ENCODE peak calls at places on chromosomes 1 and 21, in five cellular contexts. Z is WTC11, F is SK-N-SH, L is A549, X is NB4. T is an unnamed sample.

GRCh38 chr21:17463441-17463840 is 49.4 kb upstream of the CXADR start:
- DNase-seq in L (peak; percentile 30), Z (no peak), F (no peak), X (no peak), T (no peak)

GRCh38 chr1:58649555-58649954 is 50.3 kb downstream of the MYSM1 start:
- DNase-seq in L (no peak), X (no peak), Z (no peak), F (no peak), T (no peak)

GRCh38 chr1:20735581-20736111 is 3.1 kb upstream of the SH2D5 start:
- DNase-seq in L (no peak), Z (no peak), X (no peak), F (no peak), T (no peak)

GRCh38 chr21:43269461-43269860 is 100.7 kb downstream of the CRYAA start:
- DNase-seq in X (peak; percentile 36), F (no peak), L (no peak), Z (peak; percentile 58), T (no peak)

GRCh38 chr1:113809651-113810602 is 2.3 kb downstream of the RSBN1 start:
- DNase-seq in F (no peak), X (peak; percentile 8), L (peak; percentile 24), Z (no peak), T (no peak)

GRCh38 chr1:36458910-36459309 is 5.3 kb downstream of the MRPS15 start:
- DNase-seq in F (no peak), L (no peak), Z (no peak), X (peak; percentile 65), T (no peak)

GRCh38 chr1:61953076-61953789 is 211.0 kb downstream of the PATJ start:
- DNase-seq in L (no peak), Z (no peak), F (no peak), X (no peak), T (no peak)

GRCh38 chr1:205286335-205286950 is 35.1 kb downstream of the NUAK2 start:
- DNase-seq in F (no peak), X (peak; percentile 95), L (no peak), Z (no peak), T (no peak)

GRCh38 chr1:213647864-213648650 is 339.7 kb upstream of the PROX1 start:
- DNase-seq in L (no peak), F (no peak), Z (no peak), X (no peak), T (no peak)

GRCh38 chr1:183318433-183318832 is 99.7 kb downstream of the NMNAT2 start:
- DNase-seq in X (peak; percentile 74), F (no peak), Z (peak; percentile 45), L (peak; percentile 77), T (no peak)

DNA sequence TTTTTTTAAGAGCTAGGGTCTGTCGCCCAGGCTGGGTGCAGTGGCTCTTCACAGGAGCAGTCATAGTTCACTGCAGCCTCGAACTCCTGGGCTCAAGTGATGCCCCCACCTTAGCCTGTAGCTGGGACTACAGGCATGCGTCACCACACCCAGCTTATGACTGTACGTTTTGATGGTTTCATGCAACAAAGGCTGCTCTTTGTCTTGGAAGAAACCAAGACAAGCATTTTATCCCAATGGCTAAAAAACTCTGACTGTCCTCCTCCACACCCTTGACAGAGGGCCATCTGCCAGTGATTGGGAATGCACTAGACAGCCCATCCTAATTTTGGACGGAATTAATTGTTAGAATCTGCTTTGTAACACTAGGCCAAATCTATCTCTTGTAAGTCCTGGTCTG is 105.0 kb upstream of the SLC25A33 start:
- DNase-seq in F (no peak), X (no peak), L (no peak), Z (no peak), T (no peak)
- TF ChIP-seq MAX in F (no peak), X (no peak), L (no peak), Z (no peak), T (no peak)

GRCh38 chr1:169699769-169700168 is 11.7 kb downstream of the SELL start:
- DNase-seq in X (no peak), Z (no peak), F (no peak), L (no peak), T (no peak)
- TF ChIP-seq MAX in X (no peak), Z (no peak), F (no peak), L (no peak), T (no peak)

DNA sequence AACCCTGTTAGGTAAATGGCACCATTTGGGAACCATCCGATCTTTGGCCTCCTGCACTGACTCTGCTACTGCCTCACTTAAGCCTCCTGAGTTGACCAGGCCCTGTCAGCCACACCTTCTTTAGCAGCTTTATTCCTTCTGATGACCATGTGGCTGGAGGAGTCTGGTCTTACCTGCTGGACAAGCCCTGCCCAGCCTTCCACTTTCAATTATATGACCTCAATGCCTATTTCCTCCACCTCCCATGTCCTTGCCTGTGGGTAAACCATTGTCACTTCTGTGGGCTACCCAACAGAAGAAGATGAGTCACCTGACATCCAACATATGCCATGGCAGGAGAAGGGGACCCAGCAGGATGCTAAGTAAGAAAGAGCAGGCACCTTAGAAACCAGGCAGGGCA is 393.8 kb downstream of the NTNG1 start:
- DNase-seq in L (no peak), X (no peak), F (no peak), Z (no peak), T (no peak)
- TF ChIP-seq MAX in L (no peak), X (no peak), F (no peak), Z (no peak), T (no peak)

GRCh38 chr1:228487336-228488106 is at the start of gene RNF187:
- DNase-seq in F (peak; percentile 97), Z (no peak), X (peak; percentile 67), L (no peak), T (no peak)
- TF ChIP-seq MAX in F (no peak), Z (no peak), X (no peak), L (no peak), T (no peak)

GRCh38 chr1:201505505-201505893 is 1.4 kb downstream of the CSRP1 start:
- DNase-seq in L (peak; percentile 60), F (no peak), X (no peak), Z (no peak), T (no peak)
- TF ChIP-seq MAX in L (no peak), F (no peak), X (no peak), Z (no peak), T (no peak)

GRCh38 chr1:2174348-2175054 is 20.1 kb downstream of the FAAP20 start:
- DNase-seq in F (peak; percentile 94), Z (peak; percentile 84), X (peak; percentile 67), L (peak; percentile 54), T (peak; percentile 28)
- TF ChIP-seq MAX in F (no peak), Z (peak; percentile 43), X (peak; percentile 76), L (no peak), T (no peak)

GRCh38 chr1:179047637-179048002 is 21.9 kb downstream of the FAM20B start:
- DNase-seq in Z (no peak), L (no peak), X (no peak), F (peak; percentile 49), T (no peak)

GRCh38 chr1:179055930-179056329 is 25.9 kb upstream of the TOR3A start:
- DNase-seq in Z (no peak), L (no peak), X (no peak), F (no peak), T (no peak)

GRCh38 chr1:179048339-179049124 is 22.8 kb downstream of the FAM20B start:
- DNase-seq in F (no peak), L (no peak), X (no peak), Z (no peak), T (no peak)

GRCh38 chr1:179053486-179053885 is 27.8 kb downstream of the FAM20B start:
- DNase-seq in Z (no peak), L (no peak), X (no peak), F (no peak), T (no peak)

DNA sequence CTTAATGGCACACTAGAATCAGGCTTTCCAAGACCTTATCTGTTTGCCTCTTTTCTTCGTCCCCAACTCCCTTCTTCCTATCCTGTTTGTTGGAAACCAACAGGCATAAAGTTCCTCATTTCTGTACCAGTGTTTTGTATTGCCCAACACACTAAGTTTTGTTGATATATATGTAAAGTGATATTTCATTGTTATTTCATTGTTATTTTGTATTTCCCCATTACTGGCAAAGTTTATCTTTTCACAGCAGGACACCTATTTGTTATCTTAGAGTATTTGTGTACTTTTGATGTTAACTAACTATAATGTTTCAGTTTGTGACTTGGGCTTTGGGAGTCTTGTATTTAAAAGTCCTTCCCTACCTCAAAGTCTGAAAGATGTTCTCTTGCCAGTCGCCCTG is 27.1 kb downstream of the FAM20B start:
- DNase-seq in X (peak; percentile 19), F (no peak), L (no peak), Z (no peak), T (no peak)
- TF ChIP-seq MAX in X (no peak), F (no peak), L (no peak), Z (no peak), T (no peak)

DNA sequence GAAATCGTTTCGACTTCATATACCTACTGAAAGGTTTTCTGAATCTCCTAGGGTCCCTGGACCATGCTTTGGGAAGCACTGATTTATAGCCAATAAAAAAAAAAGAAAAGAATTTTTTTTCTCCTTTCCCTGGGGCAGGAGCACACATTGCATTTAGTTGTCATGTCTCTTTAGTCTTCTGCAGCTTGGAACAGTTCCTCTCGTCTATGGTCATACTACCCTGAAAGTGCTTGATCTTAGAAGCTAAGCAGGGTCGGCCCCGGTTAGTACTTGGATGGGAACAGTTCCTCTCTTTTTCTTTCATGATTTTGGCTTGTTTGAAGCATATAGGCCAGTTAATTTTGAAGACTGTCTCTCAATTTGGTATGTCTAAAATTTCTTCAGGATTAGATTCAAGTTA is 3.7 kb upstream of the SERPINC1 start:
- DNase-seq in F (no peak), L (no peak), Z (no peak), X (peak; percentile 19), T (no peak)
- TF ChIP-seq MAX in F (no peak), L (no peak), Z (no peak), X (no peak), T (no peak)

GRCh38 chr1:216119600-216119999 is 303.6 kb downstream of the USH2A start:
- DNase-seq in L (peak; percentile 39), X (peak; percentile 43), F (peak; percentile 11), Z (no peak), T (peak; percentile 1)
- TF ChIP-seq MAX in L (no peak), X (no peak), F (no peak), Z (no peak), T (no peak)

GRCh38 chr1:151760597-151761385 is 2.5 kb downstream of the MRPL9 start:
- DNase-seq in F (no peak), X (no peak), L (no peak), Z (no peak), T (no peak)

GRCh38 chr1:151759241-151759640 is 4.1 kb downstream of the MRPL9 start:
- DNase-seq in L (no peak), Z (no peak), F (no peak), X (no peak), T (no peak)

GRCh38 chr1:151762941-151763921 is at the start of gene MRPL9:
- DNase-seq in X (peak; percentile 91), Z (peak; percentile 87), F (peak; percentile 96), L (peak; percentile 79), T (peak; percentile 33)

DNA sequence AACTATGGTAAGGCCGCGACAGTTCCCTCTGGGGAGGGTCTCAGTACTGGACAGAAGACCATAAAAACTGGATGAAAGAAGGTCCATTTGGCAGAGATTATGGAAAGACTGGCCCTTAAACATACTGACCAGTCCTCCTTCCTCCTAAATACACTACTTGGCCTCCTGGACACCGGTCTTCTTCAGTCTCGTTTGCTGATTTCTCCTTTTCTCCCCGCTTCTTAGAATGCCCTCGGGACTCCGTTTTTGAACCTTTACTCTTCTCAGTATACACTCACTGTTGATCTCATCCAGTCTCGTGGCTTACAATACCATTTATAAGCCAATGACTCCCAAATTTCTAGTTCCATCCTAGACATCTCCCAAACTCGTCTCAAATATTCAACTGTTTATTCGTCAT is 694 bp upstream of the MRPL9 start:
- DNase-seq in X (peak; percentile 14), Z (no peak), F (peak; percentile 40), L (no peak), T (no peak)
- TF ChIP-seq MAX in X (no peak), Z (no peak), F (no peak), L (no peak), T (no peak)

T was measured in HCT116.